ENCODE peak calls at places on chromosomes 1 and 21, in five cellular contexts. K, Z, Y, S and F are unnamed samples. For H3K9me3, the result is how much of the 10 kb centered on the place peaks cover.

GRCh38 chr1:85330206-85330605 is 53.8 kb upstream of the BCL10 start:
- DNase-seq in Y (no peak), S (no peak), Z (no peak), K (no peak), F (no peak)

GRCh38 chr1:231381729-231382128 is 40.4 kb downstream of the EGLN1 start:
- DNase-seq in Y (no peak), Z (no peak), K (no peak), S (no peak), F (no peak)

GRCh38 chr1:13935336-13935735 is 235.3 kb downstream of the PRDM2 start:
- DNase-seq in K (no peak), Z (no peak), S (no peak), Y (no peak), F (no peak)

GRCh38 chr21:35368326-35368725 is 319.2 kb upstream of the RUNX1 start:
- DNase-seq in K (no peak), S (no peak), Y (no peak), Z (no peak), F (no peak)

GRCh38 chr1:36166938-36167910 is 11.3 kb downstream of the MAP7D1 start:
- DNase-seq in K (no peak), S (no peak), Y (no peak), Z (no peak), F (no peak)

GRCh38 chr1:163928080-163928479 is 606.3 kb downstream of the NUF2 start:
- DNase-seq in Y (no peak), K (peak), S (no peak), Z (no peak), F (no peak)

GRCh38 chr1:92487078-92487605 is 417 bp upstream of the GFI1 start:
- DNase-seq in S (no peak), Z (no peak), Y (no peak), K (no peak), F (no peak)

GRCh38 chr1:155706101-155706619 is 17.3 kb downstream of the DAP3 start:
- DNase-seq in S (no peak), Y (no peak), K (no peak), Z (no peak), F (no peak)

GRCh38 chr1:11920239-11920903 is 5.9 kb downstream of the KIAA2013 start:
- DNase-seq in S (no peak), Z (no peak), K (no peak), Y (no peak), F (no peak)

GRCh38 chr1:83546863-83547262 is 452.1 kb downstream of the TTLL7 start:
- DNase-seq in K (no peak), Y (no peak), Z (no peak), S (no peak), F (no peak)

GRCh38 chr1:46725736-46726108 is 6.8 kb upstream of the EFCAB14 start:
- DNase-seq in Y (no peak), Z (no peak), S (no peak), K (no peak), F (no peak)

GRCh38 chr1:203563291-203563690 is 63.3 kb upstream of the ATP2B4 start:
- DNase-seq in S (no peak), Z (no peak), Y (no peak), K (no peak), F (no peak)

GRCh38 chr1:169495916-169496315 is 10.2 kb upstream of the SLC19A2 start:
- DNase-seq in Y (no peak), Z (no peak), K (no peak), S (no peak), F (no peak)

GRCh38 chr1:85450832-85451231 is 14.1 kb downstream of the DDAH1 start:
- DNase-seq in S (no peak), K (no peak), Y (no peak), Z (no peak), F (no peak)

GRCh38 chr1:52237430-52237829 is 95.5 kb downstream of the ZFYVE9 start:
- DNase-seq in K (no peak), S (no peak), Y (no peak), Z (no peak), F (no peak)

GRCh38 chr1:22772054-22772453 is 61.4 kb downstream of the EPHB2 start:
- DNase-seq in K (no peak), S (no peak), Y (no peak), Z (no peak), F (no peak)

GRCh38 chr1:34237416-34237815 is 60.7 kb downstream of the C1orf94 start:
- DNase-seq in Y (no peak), K (no peak), Z (no peak), S (no peak), F (no peak)

GRCh38 chr1:185401019-185401418 is 84.0 kb upstream of the IVNS1ABP start:
- DNase-seq in Y (no peak), K (no peak), S (no peak), Z (no peak), F (no peak)

GRCh38 chr1:18556364-18556763 is 74.3 kb upstream of the PAX7 start:
- DNase-seq in Z (no peak), S (peak), Y (peak), K (no peak), F (no peak)

GRCh38 chr1:217969428-217969827 is 315.7 kb upstream of the RRP15 start:
- DNase-seq in Y (no peak), K (no peak), Z (no peak), S (no peak), F (no peak)

GRCh38 chr1:54407201-54407956 is 1.2 kb upstream of the SSBP3 start:
- DNase-seq in Y (peak), S (peak), Z (peak), K (peak), F (peak)

GRCh38 chr1:54409156-54410142 is 3.3 kb upstream of the SSBP3 start:
- DNase-seq in S (peak), Z (no peak), Y (no peak), K (no peak), F (no peak)

GRCh38 chr1:54407957-54408700 is 1.9 kb upstream of the SSBP3 start:
- DNase-seq in S (no peak), K (no peak), Z (no peak), Y (peak), F (no peak)

GRCh38 chr1:54410359-54410758 is 4.2 kb upstream of the SSBP3 start:
- DNase-seq in Z (no peak), S (no peak), Y (no peak), K (no peak), F (no peak)

DNA sequence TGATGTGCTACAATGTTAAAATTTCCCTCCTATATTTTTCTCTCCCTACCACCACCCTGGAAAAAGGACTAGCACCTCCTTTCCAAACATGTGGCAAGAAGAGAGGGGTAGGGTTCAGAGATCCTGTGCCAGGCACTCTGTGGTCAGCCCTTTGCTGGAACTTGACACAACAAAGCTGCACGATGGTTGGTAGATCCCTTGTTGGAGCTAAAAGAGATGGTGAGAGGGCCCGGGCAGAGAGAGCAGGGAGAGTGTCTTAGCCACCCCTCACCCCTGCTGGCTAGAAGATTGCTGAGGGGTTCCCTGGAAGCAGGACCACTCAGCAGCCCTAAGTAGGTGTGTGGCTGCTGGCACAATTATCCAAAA is 2.5 kb upstream of the SSBP3 start:
- DNase-seq in S (no peak), Z (no peak), K (no peak), Y (no peak), F (no peak)
- H3K4me3 ChIP-seq in S (no peak), Z (no peak), K (no peak), Y (no peak), F (peak)

DNA sequence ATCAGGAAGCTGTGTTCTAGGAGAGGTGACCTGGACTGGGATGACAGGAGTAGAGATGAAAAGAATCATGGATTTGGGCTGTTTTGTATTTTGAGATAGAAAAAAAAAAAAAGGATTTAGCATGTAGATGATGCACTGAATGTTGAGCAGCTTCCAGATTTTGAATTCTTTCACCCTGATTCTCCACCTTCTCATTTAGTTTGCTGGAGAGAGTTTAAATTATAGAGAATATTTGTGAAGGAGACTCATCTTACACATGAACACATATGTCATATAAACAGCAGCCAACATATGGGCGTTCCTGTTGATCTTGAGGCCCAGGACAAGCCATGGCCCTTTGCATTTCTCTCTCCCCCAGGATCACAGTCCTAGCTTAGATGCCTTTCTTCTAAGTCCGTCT is 7.4 kb downstream of the RPTN start:
- DNase-seq in Z (no peak), S (no peak), Y (no peak), K (no peak), F (no peak)
- H3K9me3 ChIP-seq in Z (under half), S (under half), Y (under half), K (under half), F (under half)

GRCh38 chr1:152190589-152190988 is 31.6 kb upstream of the RPTN start:
- DNase-seq in Z (no peak), S (no peak), Y (no peak), K (no peak), F (no peak)

GRCh38 chr1:152186556-152187285 is 27.7 kb upstream of the RPTN start:
- DNase-seq in Y (no peak), Z (no peak), K (no peak), S (no peak), F (no peak)

GRCh38 chr1:152189657-152190442 is 30.8 kb upstream of the RPTN start:
- DNase-seq in Z (peak), Y (peak), S (peak), K (peak), F (peak)

GRCh38 chr1:152191260-152191659 is 32.2 kb upstream of the RPTN start:
- DNase-seq in Z (no peak), K (no peak), S (no peak), Y (no peak), F (no peak)

GRCh38 chr1:152188673-152189591 is 29.9 kb upstream of the RPTN start:
- DNase-seq in K (peak), Y (peak), S (peak), Z (peak), F (peak)
- H3K4me3 ChIP-seq in K (peak), Y (no peak), S (no peak), Z (peak), F (peak)

GRCh38 chr1:227622739-227623475 is 59.6 kb downstream of the ZNF678 start:
- DNase-seq in Z (no peak), S (no peak), K (no peak), Y (no peak), F (no peak)
- H3K9me3 ChIP-seq in Z (under half), S (half or more), K (half or more), Y (under half), F (half or more)

DNA sequence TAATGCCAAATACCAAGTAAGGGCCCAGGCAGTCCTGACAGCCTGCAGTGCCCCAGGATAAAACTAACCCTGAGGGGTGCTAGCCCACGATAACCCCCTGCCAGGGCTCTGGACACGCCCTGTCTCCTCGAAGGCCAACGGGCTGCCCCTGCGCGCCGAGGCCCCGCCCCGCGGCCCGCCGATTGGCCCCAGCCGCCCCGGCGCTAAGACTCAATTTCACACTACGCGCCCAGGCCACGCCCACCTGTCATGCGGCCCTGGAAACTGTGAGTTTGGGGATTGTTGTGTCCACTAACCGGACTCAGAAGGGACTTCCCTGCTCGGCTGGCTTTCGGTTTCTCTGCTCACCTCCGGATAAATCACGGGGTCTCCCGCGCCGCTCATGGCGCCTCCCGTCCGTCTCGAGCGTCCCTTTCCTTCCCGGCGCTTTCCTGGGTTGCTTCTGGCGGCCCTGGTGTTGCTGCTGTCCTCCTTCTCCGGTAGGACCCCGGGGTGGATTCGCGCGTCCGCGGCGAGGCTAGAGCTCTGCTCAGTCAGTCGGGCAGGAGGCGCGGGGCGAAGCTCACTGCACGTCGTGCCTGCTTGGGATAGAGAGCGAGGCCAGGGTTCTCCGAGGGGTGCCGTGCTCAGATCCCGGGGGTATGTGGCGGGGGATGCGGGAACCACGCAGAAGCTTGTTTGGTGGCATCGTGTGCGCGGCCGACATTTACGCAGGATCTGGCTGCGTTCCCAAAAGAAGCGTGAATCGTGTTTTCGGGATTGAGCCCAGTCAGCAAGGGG is at the start of gene CR1L:
- DNase-seq in S (no peak), Z (peak), K (peak), Y (no peak), F (peak)
- H3K4me3 ChIP-seq in S (no peak), Z (peak), K (peak), Y (no peak), F (peak)

DNA sequence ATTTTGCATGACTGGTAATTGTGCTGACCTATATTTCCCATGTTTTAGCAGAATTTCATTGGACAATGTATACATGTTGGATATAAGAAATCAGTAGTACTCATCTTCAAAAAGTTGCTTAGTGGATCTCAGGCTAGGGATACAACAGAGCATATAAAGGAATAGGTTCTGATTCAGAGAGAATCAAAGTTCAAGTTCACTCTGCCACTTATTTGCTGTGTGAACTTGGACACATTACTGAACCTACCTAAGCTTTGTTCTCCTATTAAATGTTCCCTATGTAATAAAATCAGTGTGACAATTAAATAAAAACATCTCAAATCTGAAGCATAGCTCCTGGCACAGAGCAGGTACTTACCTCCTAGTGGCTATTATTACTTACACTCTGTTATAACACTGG is 9.3 kb downstream of the CD58 start:
- DNase-seq in S (no peak), K (no peak), Y (no peak), Z (no peak), F (no peak)
- H3K9me3 ChIP-seq in S (under half), K (under half), Y (under half), Z (under half), F (under half)

GRCh38 chr1:223188618-223189356 is 45.7 kb upstream of the TLR5 start:
- DNase-seq in S (no peak), Y (no peak), K (no peak), Z (no peak), F (no peak)
- H3K4me3 ChIP-seq in S (no peak), Y (no peak), K (no peak), Z (no peak), F (no peak)